ENCODE peak calls at places on chromosomes 3 and 15, in seven cellular contexts. D, L, N, B, V, C and K are unnamed samples.

GRCh38 chr3:150484410-150484809 is 61.9 kb downstream of the SERP1 start:
- DNase-seq in D (no peak), L (no peak), N (no peak), B (no peak), V (no peak), C (no peak), K (no peak)

GRCh38 chr15:48507416-48508065 is 138.0 kb downstream of the FBN1 start:
- DNase-seq in D (no peak), L (peak), N (no peak), B (peak), V (no peak), C (no peak), K (peak)

GRCh38 chr15:92958105-92958504 is 58.0 kb downstream of the CHD2 start:
- DNase-seq in D (no peak), L (no peak), N (no peak), B (no peak), V (no peak), C (no peak), K (peak)

GRCh38 chr3:169218314-169218983 is 445.1 kb downstream of the MECOM start:
- DNase-seq in D (no peak), L (peak), N (no peak), B (peak), V (peak), C (peak), K (peak)

GRCh38 chr15:41926184-41927056 is 32.6 kb upstream of the SPTBN5 start:
- DNase-seq in D (no peak), L (no peak), N (no peak), B (no peak), V (no peak), C (no peak), K (no peak)

GRCh38 chr15:48730506-48730905 is 80.4 kb downstream of the CEP152 start:
- DNase-seq in D (no peak), L (no peak), N (no peak), B (no peak), V (no peak), C (no peak), K (no peak)

GRCh38 chr15:60898896-60899295 is 330.2 kb downstream of the RORA start:
- DNase-seq in D (no peak), L (no peak), N (no peak), B (no peak), V (no peak), C (no peak), K (no peak)

GRCh38 chr3:177776656-177777055 is 579.4 kb upstream of the TBL1XR1 start:
- DNase-seq in D (no peak), L (no peak), N (no peak), B (no peak), V (no peak), C (no peak), K (peak)

GRCh38 chr3:172591876-172592771 is 68.9 kb upstream of the TNFSF10 start:
- DNase-seq in D (no peak), L (no peak), N (peak), B (no peak), V (no peak), C (no peak), K (no peak)

GRCh38 chr15:93072440-93073394 is 16.3 kb downstream of the RGMA start:
- DNase-seq in D (no peak), L (peak), N (no peak), B (peak), V (peak), C (peak), K (peak)

GRCh38 chr15:61051570-61052031 is 177.5 kb downstream of the RORA start:
- DNase-seq in D (peak), L (peak), N (no peak), B (peak), V (peak), C (no peak), K (peak)

GRCh38 chr3:178707632-178708031 is 171.4 kb downstream of the KCNMB2 start:
- DNase-seq in D (no peak), L (no peak), N (no peak), B (no peak), V (no peak), C (no peak), K (no peak)

GRCh38 chr15:92510163-92510882 is 116.6 kb downstream of the ST8SIA2 start:
- DNase-seq in D (no peak), L (no peak), N (no peak), B (no peak), V (no peak), C (no peak), K (peak)

GRCh38 chr3:69930564-69930963 is 69.0 kb upstream of the SAMMSON start:
- DNase-seq in D (no peak), L (no peak), N (no peak), B (no peak), V (peak), C (no peak), K (no peak)

GRCh38 chr3:195462308-195462610 is 19.4 kb upstream of the ACAP2 start:
- DNase-seq in D (no peak), L (no peak), N (no peak), B (no peak), V (no peak), C (no peak), K (no peak)

GRCh38 chr3:32078085-32078634 is 28.3 kb upstream of the GPD1L start:
- DNase-seq in D (no peak), L (no peak), N (no peak), B (no peak), V (no peak), C (no peak), K (no peak)

GRCh38 chr15:82788496-82788895 is 17.4 kb downstream of the FSD2 start:
- DNase-seq in D (no peak), L (no peak), N (no peak), B (no peak), V (no peak), C (no peak), K (no peak)

GRCh38 chr3:136974670-136975069 is 16.9 kb downstream of the IL20RB start:
- DNase-seq in D (no peak), L (no peak), N (no peak), B (no peak), V (no peak), C (no peak), K (no peak)

GRCh38 chr3:140091143-140091542 is 156.2 kb downstream of the CLSTN2 start:
- DNase-seq in D (no peak), L (no peak), N (no peak), B (no peak), V (no peak), C (no peak), K (peak)

GRCh38 chr3:140092883-140093536 is 158.0 kb downstream of the CLSTN2 start:
- DNase-seq in D (no peak), L (no peak), N (no peak), B (no peak), V (no peak), C (no peak), K (no peak)

GRCh38 chr3:140086642-140087041 is 151.7 kb downstream of the CLSTN2 start:
- DNase-seq in D (no peak), L (no peak), N (no peak), B (no peak), V (no peak), C (no peak), K (no peak)

GRCh38 chr3:140088058-140088457 is 153.1 kb downstream of the CLSTN2 start:
- DNase-seq in D (no peak), L (no peak), N (no peak), B (no peak), V (no peak), C (no peak), K (no peak)

DNA sequence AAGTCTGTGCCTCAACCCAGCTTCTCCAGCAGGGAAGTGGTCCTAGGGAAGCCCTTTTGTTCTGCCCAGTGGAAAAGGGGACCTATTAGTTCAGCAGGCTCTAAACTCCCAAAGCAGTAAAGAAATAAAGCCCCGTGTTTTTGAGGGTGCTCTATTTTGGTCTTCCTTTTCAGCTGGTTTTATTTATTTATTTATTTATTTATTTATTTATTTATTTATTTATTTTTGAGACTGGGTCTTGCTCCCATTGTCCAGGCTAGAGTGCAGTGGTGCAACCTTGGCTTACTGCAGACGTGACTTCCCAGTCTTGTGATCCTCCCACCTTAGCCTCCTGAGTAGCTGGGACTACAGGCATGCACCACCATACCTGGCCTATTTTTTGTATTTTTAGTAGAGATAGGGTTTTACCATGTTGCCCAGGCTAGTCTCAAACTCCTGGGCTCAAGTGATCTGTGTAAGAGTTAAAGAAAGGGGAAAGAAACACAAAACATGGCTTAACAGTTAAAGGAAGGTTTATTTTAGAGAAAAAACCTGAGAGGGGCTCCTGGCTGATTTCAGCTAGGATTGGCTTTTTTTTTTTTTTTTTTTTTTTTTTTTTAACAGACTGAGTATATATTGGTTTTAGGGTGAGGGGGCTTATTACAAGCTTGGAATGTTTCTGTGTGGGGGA is 154.6 kb downstream of the CLSTN2 start:
- DNase-seq in D (no peak), L (no peak), N (no peak), B (no peak), V (no peak), C (no peak), K (no peak)
- TF ChIP-seq CTCF in D (no peak), L (no peak), N (no peak), B (no peak), V (no peak), C (no peak), K (no peak)

GRCh38 chr15:34853001-34853758 is 57.8 kb upstream of the ACTC1 start:
- DNase-seq in D (no peak), L (no peak), N (no peak), B (no peak), V (no peak), C (no peak), K (peak)
- TF ChIP-seq CTCF in D (no peak), L (no peak), N (no peak), B (no peak), V (no peak), C (no peak), K (no peak)

DNA sequence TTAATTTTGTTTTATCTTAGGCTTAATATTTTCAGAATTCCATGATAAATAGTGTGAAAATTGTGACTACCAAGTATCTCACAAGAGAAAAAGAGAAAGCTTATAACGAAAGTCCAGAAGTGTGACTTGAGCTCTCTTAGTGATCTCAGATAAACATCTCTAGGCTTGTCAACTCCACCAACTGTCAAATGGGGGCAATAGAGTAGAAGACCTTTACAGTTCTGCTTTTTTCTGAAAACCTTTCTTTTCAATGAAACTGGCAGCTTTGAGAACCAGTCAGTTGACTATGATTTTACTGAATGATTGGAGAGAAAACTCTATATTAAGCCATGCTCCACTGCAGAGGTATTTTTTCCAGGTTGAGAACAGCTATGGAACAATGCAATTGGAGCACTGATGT is 119.2 kb upstream of the TP63 start:
- DNase-seq in D (no peak), L (no peak), N (no peak), B (no peak), V (no peak), C (no peak), K (no peak)
- TF ChIP-seq CTCF in D (no peak), L (no peak), N (no peak), B (no peak), V (no peak), C (no peak), K (no peak)

DNA sequence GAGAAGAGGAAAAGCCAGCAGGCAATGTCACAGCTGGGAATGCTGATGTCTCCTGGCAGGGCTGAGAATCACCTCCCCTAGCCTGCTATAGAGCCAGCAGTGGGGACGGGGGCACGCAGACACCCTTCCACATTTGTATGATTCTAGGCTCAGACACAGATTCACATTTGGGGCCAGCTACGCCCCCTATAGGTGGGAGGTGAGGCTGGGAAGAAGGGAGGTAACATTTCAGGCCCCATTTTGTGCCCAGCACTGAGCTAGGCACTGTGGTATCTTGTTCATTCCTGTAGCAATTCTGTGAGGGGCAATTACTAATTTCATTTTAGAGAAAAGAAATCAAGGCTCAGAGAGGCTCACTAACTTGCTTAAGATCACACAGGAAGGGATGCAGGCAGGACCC is 15.9 kb upstream of the ACAD9 start:
- DNase-seq in D (no peak), L (no peak), N (no peak), B (no peak), V (no peak), C (no peak), K (no peak)
- TF ChIP-seq CTCF in D (no peak), L (peak), N (no peak), B (peak), V (peak), C (peak), K (peak)

GRCh38 chr3:126527006-126527405 is 3.1 kb downstream of the CHST13 start:
- DNase-seq in D (no peak), L (no peak), N (no peak), B (no peak), V (peak), C (peak), K (no peak)
- TF ChIP-seq CTCF in D (no peak), L (no peak), N (no peak), B (no peak), V (no peak), C (no peak), K (no peak)

GRCh38 chr3:8278448-8278847 is 223.2 kb upstream of the LMCD1 start:
- DNase-seq in D (peak), L (no peak), N (no peak), B (no peak), V (no peak), C (no peak), K (peak)
- TF ChIP-seq CTCF in D (no peak), L (no peak), N (no peak), B (no peak), V (no peak), C (no peak), K (no peak)

DNA sequence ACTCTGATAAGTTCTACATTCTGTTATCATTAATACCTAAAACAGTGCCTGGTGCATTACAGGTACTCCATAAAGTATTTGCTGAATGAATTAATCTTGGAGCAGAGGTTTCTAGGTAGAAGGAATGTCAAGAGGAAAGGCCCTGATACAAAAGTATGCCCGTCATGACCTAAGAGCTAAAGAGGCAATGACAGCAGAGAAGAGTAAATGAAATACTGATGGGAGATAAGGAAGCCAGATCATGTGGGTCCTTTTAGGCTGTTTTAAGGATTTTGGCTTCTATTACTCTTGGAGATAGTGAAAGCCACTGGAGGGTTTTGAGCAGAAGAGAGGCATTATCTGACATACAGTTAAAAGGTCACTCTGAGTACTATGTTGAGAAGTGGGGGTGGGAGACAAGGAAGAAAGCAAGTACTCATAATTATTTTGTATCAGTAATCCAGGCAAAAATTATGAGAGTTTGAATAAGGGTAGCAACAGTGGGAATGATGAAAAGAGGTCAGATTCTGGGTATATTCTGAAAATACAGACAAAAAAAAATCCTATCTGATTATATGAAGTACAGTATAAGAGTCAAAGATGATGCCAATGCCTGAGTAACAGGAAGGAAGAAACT is 48.3 kb downstream of the DENND4A start:
- DNase-seq in D (no peak), L (no peak), N (no peak), B (no peak), V (no peak), C (no peak), K (no peak)
- TF ChIP-seq CTCF in D (no peak), L (no peak), N (no peak), B (no peak), V (no peak), C (no peak), K (no peak)